ENCODE peak calls at places on chromosomes 11 and 22, in five cellular contexts. I, S, C, F and W are unnamed samples.

GRCh38 chr11:57567512-57568329 is at the start of gene UBE2L6:
- DNase-seq in I (peak), S (no peak), C (peak), F (no peak), W (peak)

GRCh38 chr11:64531906-64532312 is 59.1 kb upstream of the SLC22A12 start:
- DNase-seq in I (no peak), S (no peak), C (no peak), F (no peak), W (no peak)

GRCh38 chr11:117586392-117586791 is 210.6 kb downstream of the DSCAML1 start:
- DNase-seq in I (no peak), S (no peak), C (no peak), F (no peak), W (no peak)

GRCh38 chr11:73538381-73538872 is 59.5 kb downstream of the FAM168A start:
- DNase-seq in I (peak), S (no peak), C (no peak), F (peak), W (no peak)

GRCh38 chr11:126992804-126993111 is 7.8 kb downstream of the KIRREL3 start:
- DNase-seq in I (no peak), S (peak), C (peak), F (no peak), W (no peak)

GRCh38 chr11:74926304-74927030 is 22.4 kb downstream of the XRRA1 start:
- DNase-seq in I (no peak), S (peak), C (no peak), F (no peak), W (no peak)

GRCh38 chr11:69637956-69638871 is 2.7 kb upstream of the CCND1 start:
- DNase-seq in I (peak), S (peak), C (peak), F (no peak), W (peak)

GRCh38 chr11:30583505-30584280 is 2.5 kb downstream of the MPPED2 start:
- DNase-seq in I (no peak), S (no peak), C (no peak), F (no peak), W (peak)

GRCh38 chr22:30361916-30362631 is 5.3 kb downstream of the CCDC157 start:
- DNase-seq in I (no peak), S (no peak), C (no peak), F (no peak), W (no peak)

GRCh38 chr22:26893034-26893710 is 235.8 kb downstream of the MIAT start:
- DNase-seq in I (no peak), S (peak), C (no peak), F (no peak), W (peak)

GRCh38 chr11:64580387-64580786 is 10.6 kb upstream of the SLC22A12 start:
- DNase-seq in I (no peak), S (no peak), C (no peak), F (no peak), W (no peak)

GRCh38 chr22:31044262-31044861 is 36.8 kb upstream of the SMTN start:
- DNase-seq in I (no peak), S (no peak), C (no peak), F (no peak), W (peak)

GRCh38 chr22:43230983-43231723 is 44.2 kb upstream of the TTLL12 start:
- DNase-seq in I (peak), S (peak), C (peak), F (peak), W (peak)

GRCh38 chr11:117771197-117771596 is 25.8 kb downstream of the DSCAML1 start:
- DNase-seq in I (no peak), S (no peak), C (no peak), F (no peak), W (no peak)

GRCh38 chr22:37525746-37526350 is 6.6 kb upstream of the CARD10 start:
- DNase-seq in I (no peak), S (no peak), C (no peak), F (no peak), W (no peak)

GRCh38 chr22:20420157-20420842 is 17.3 kb downstream of the SCARF2 start:
- DNase-seq in I (no peak), S (no peak), C (no peak), F (no peak), W (no peak)

GRCh38 chr11:14908214-14908880 is 16.3 kb upstream of the CYP2R1 start:
- DNase-seq in I (no peak), S (peak), C (peak), F (no peak), W (peak)

GRCh38 chr11:70586261-70587094 is 188.1 kb downstream of the CTTN start:
- DNase-seq in I (no peak), S (no peak), C (no peak), F (no peak), W (no peak)

GRCh38 chr22:50529416-50530279 is at the start of gene TYMP:
- DNase-seq in I (no peak), S (peak), C (peak), F (no peak), W (no peak)

GRCh38 chr11:48170176-48170839 is 46.3 kb upstream of the OR4B1 start:
- DNase-seq in I (no peak), S (peak), C (peak), F (no peak), W (no peak)

GRCh38 chr11:72826191-72826941 is 12.2 kb downstream of the ATG16L2 start:
- DNase-seq in I (no peak), S (no peak), C (no peak), F (no peak), W (no peak)

GRCh38 chr11:706439-706956 is 467 bp downstream of the EPS8L2 start:
- DNase-seq in I (no peak), S (peak), C (peak), F (no peak), W (peak)

GRCh38 chr11:89625171-89625570 is 84.9 kb upstream of the TRIM77 start:
- DNase-seq in I (no peak), S (no peak), C (no peak), F (no peak), W (no peak)

DNA sequence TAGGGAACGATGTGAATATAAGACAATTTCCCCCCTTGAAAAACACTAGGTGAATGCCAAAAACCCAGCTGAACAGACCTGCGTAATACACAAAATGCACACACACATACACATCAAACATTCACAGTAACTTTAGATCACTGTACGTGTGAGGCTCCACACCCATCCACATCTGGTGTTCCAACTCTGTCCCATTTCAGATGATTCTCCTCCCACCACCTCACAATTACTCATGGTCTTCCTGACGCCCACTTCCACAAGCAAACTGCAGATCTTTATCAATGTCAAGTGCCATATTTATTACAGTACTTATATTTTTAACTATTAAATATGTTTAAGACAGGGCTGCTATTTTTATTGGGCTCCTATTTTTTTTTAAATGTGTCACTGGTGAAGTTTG is 57.9 kb upstream of the TENM4 start:
- DNase-seq in I (no peak), S (no peak), C (no peak), F (no peak), W (no peak)
- H2BK12ac ChIP-seq in I (no peak), S (no peak), C (no peak), F (no peak), W (no peak)

GRCh38 chr11:9927670-9928069 is 263.8 kb downstream of the SWAP70 start:
- DNase-seq in I (no peak), S (no peak), C (no peak), F (no peak), W (no peak)

GRCh38 chr11:9923280-9923679 is 259.4 kb downstream of the SWAP70 start:
- DNase-seq in I (no peak), S (no peak), C (no peak), F (no peak), W (no peak)

GRCh38 chr11:9922806-9923205 is 258.9 kb downstream of the SWAP70 start:
- DNase-seq in I (no peak), S (peak), C (no peak), F (peak), W (peak)
- H2BK12ac ChIP-seq in I (no peak), S (no peak), C (no peak), F (peak), W (no peak)

DNA sequence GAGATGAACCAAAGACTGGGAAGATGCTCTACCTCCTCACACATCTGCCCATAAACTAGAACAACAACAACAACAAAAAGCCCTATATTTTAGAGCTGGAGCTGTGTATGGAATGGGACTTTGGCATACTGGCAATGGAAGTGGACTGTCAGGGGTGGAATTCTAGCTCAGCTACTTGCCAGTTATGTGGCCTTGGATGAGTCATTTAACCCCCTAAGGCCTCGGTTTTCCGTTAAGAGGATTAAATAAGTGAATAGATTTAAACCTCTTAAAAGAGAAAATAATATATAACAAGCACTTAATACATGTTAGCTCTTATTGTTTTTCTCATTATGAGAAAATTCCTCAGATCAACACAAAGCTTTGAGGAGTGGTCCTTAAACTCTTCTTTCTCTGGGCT is 195.0 kb downstream of the KIF18A start:
- DNase-seq in I (no peak), S (peak), C (no peak), F (no peak), W (no peak)
- H2BK12ac ChIP-seq in I (no peak), S (no peak), C (no peak), F (no peak), W (no peak)

DNA sequence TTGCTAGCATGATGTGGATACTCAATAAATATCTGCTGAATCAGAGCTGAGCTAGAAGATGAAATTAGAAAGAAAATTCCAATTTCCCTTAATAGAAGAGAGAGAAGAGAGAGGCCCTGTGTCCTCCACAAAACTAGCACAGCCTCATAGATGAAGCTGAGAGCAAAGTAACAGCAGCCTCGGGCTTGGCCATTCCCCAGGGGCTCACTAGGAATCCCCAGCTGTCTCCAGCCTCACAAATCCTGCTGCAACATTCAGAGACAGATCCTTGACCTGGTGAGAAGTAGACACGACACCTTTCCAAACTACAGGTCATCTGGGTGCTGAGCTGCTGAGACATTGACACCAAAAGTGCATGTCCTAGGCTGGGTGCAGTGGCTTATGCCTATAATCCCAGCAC is 26.1 kb upstream of the IRAG1 start:
- DNase-seq in I (no peak), S (no peak), C (no peak), F (no peak), W (no peak)
- H2BK12ac ChIP-seq in I (no peak), S (no peak), C (no peak), F (no peak), W (no peak)

GRCh38 chr22:48565901-48566501 is 1261.7 kb downstream of the BRD1 start:
- DNase-seq in I (no peak), S (no peak), C (no peak), F (no peak), W (no peak)
- H2BK12ac ChIP-seq in I (no peak), S (no peak), C (no peak), F (no peak), W (no peak)

DNA sequence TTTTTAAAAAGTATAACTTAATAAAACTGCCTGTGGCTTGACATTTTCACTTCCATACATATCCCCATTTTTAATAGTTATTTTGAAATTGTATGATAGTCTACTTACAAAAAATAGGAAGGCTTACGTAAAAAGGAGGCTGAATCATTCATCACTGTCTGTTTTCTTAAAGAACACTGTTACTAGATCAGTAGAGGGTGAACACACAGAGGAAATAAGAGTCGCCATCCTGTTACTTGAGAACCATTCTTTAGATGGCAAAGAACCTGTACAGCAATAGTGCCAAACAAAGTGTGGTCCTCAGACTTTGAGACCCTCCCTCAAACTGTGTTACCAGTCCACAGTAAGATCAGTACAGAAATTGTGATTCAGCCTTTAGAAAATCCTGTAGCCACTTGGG is 180.7 kb downstream of the PGR start:
- DNase-seq in I (no peak), S (no peak), C (no peak), F (no peak), W (no peak)
- H2BK12ac ChIP-seq in I (no peak), S (no peak), C (no peak), F (no peak), W (no peak)